ENCODE peak calls at places on chromosome 13, in eight cellular contexts. E is cardiac fibroblast, R is cardiac muscle cell, J is pancreas, F is brain microvascular endothelial cell, C is fibroblast of lung, D is breast epithelium, Q is lower leg skin. S is an unnamed sample.
A peak's percentile ranks its signal among the peaks of the same experiment; 100 is the strongest.

GRCh38 chr13:20073775-20074174 is 87.1 kb downstream of the GJA3 start:
- DNase-seq in E (no peak), R (no peak), J (no peak), F (no peak), C (no peak), D (no peak), Q (no peak), S (no peak)

GRCh38 chr13:93147946-93148345 is 78.7 kb upstream of the GPC6 start:
- DNase-seq in E (peak; percentile 10), R (no peak), J (no peak), F (no peak), C (peak; percentile 83), D (no peak), Q (no peak), S (no peak)

GRCh38 chr13:72290962-72291681 is 424.1 kb upstream of the DACH1 start:
- DNase-seq in E (peak; percentile 32), R (no peak), J (no peak), F (peak; percentile 58), C (peak; percentile 95), D (no peak), Q (no peak), S (peak; percentile 12)

GRCh38 chr13:27442071-27442647 is 8.2 kb downstream of the MTIF3 start:
- DNase-seq in E (no peak), R (no peak), J (no peak), F (no peak), C (no peak), D (no peak), Q (no peak), S (no peak)

GRCh38 chr13:25988655-25989054 is 63.2 kb downstream of the SHISA2 start:
- DNase-seq in E (no peak), R (no peak), J (no peak), F (peak; percentile 34), C (peak; percentile 56), D (no peak), Q (no peak), S (no peak)

GRCh38 chr13:98664924-98665637 is 87.4 kb downstream of the SLC15A1 start:
- DNase-seq in E (no peak), R (no peak), J (no peak), F (no peak), C (peak; percentile 59), D (no peak), Q (no peak), S (peak; percentile 3)

GRCh38 chr13:48560657-48561337 is 27.9 kb upstream of the RCBTB2 start:
- DNase-seq in E (no peak), R (no peak), J (no peak), F (no peak), C (no peak), D (no peak), Q (no peak), S (no peak)

GRCh38 chr13:28609936-28610335 is 49.0 kb upstream of the POMP start:
- DNase-seq in E (peak; percentile 20), R (no peak), J (no peak), F (peak; percentile 57), C (peak; percentile 48), D (no peak), Q (no peak), S (peak; percentile 34)

GRCh38 chr13:48501705-48502104 is 31.2 kb downstream of the RCBTB2 start:
- DNase-seq in E (no peak), R (no peak), J (no peak), F (no peak), C (peak; percentile 29), D (no peak), Q (no peak), S (no peak)

GRCh38 chr13:19985219-19985556 is 26.7 kb downstream of the ZMYM2 start:
- DNase-seq in E (no peak), R (no peak), J (no peak), F (no peak), C (no peak), D (no peak), Q (no peak), S (no peak)

GRCh38 chr13:67107973-67108372 is 122.2 kb downstream of the PCDH9 start:
- DNase-seq in E (no peak), R (no peak), J (no peak), F (no peak), C (no peak), D (no peak), Q (no peak), S (no peak)

GRCh38 chr13:33411312-33411711 is 125.8 kb upstream of the STARD13 start:
- DNase-seq in E (no peak), R (no peak), J (no peak), F (no peak), C (no peak), D (no peak), Q (no peak), S (no peak)

GRCh38 chr13:107124129-107124718 is 556.3 kb upstream of the ARGLU1 start:
- DNase-seq in E (peak; percentile 10), R (peak; percentile 38), J (no peak), F (no peak), C (peak; percentile 9), D (no peak), Q (no peak), S (peak; percentile 4)

GRCh38 chr13:112034846-112035245 is 32.1 kb upstream of the SOX1 start:
- DNase-seq in E (no peak), R (no peak), J (no peak), F (no peak), C (no peak), D (no peak), Q (no peak), S (no peak)

GRCh38 chr13:19967619-19968018 is 9.1 kb downstream of the ZMYM2 start:
- DNase-seq in E (no peak), R (no peak), J (no peak), F (no peak), C (no peak), D (no peak), Q (no peak), S (no peak)

GRCh38 chr13:110636053-110636475 is 20.7 kb downstream of the NAXD start:
- DNase-seq in E (no peak), R (no peak), J (peak; percentile 2), F (no peak), C (no peak), D (no peak), Q (no peak), S (no peak)

DNA sequence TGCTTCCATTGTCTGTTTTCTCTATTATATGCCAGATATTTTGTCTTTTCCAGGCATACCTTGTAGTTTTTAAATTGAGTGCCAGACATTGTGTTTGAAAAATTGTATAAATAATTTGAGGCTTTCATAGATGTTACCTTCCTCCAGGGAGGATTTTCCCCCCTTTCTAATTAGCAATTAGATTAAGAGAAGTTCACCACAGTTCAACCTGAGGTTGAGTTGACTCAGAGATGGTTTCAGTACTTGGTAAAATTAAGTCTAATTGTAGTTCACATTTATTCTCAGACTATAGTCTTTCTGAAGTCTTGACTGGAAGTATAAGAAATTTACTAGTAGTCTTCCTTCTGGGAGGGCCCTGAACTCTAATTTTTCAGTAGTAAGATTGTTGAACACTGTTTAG is 104.1 kb upstream of the SCEL start:
- DNase-seq in E (no peak), R (no peak), J (no peak), F (no peak), C (no peak), D (no peak), Q (no peak), S (no peak)
- H3K4me3 ChIP-seq in E (no peak overlapping the region), R (no peak overlapping the region), J (no peak overlapping the region), F (no peak overlapping the region), C (no peak overlapping the region), D (no peak overlapping the region), Q (no peak overlapping the region), S (no peak overlapping the region)

GRCh38 chr13:30107536-30108136 is 199.7 kb downstream of the KATNAL1 start:
- DNase-seq in E (no peak), R (no peak), J (no peak), F (no peak), C (no peak), D (no peak), Q (no peak), S (peak; percentile 70)

GRCh38 chr13:30108216-30108912 is 199.0 kb downstream of the KATNAL1 start:
- DNase-seq in E (no peak), R (no peak), J (no peak), F (no peak), C (no peak), D (no peak), Q (no peak), S (no peak)

GRCh38 chr13:30103161-30103858 is 204.0 kb downstream of the KATNAL1 start:
- DNase-seq in E (no peak), R (no peak), J (no peak), F (no peak), C (no peak), D (no peak), Q (no peak), S (no peak)

GRCh38 chr13:30107126-30107525 is 200.2 kb downstream of the KATNAL1 start:
- DNase-seq in E (no peak), R (no peak), J (no peak), F (no peak), C (no peak), D (no peak), Q (no peak), S (no peak)

GRCh38 chr13:30105381-30105780 is 202.0 kb downstream of the KATNAL1 start:
- DNase-seq in E (no peak), R (peak; percentile 53), J (no peak), F (no peak), C (no peak), D (no peak), Q (no peak), S (no peak)
- TF ChIP-seq CTCF in E (no peak), R (no peak), J (no peak), F (peak; percentile 35), C (no peak), D (no peak), Q (no peak), S (no peak)

DNA sequence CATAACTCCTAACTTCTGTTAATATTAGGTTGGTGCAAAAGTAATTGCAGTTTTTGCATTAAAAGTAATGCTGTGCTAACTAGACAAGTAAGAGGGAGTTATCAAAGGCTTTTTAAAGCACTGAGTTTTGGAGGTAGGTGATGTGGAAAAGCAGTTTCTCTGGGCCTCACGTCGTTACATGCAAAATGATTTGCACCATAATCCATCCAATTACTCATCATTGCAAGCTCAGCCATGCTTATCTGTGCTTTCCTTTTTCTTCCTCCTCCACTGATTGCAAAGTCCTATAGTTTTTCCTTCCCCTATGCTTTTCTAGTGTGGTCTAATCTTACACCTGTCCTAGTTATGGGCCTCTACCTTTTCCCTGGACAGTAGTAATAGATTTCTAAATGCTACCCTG is 35.4 kb upstream of the INTS6 start:
- DNase-seq in E (no peak), R (no peak), J (no peak), F (no peak), C (no peak), D (no peak), Q (no peak), S (no peak)
- H3K4me3 ChIP-seq in E (no peak overlapping the region), R (no peak overlapping the region), J (no peak overlapping the region), F (no peak overlapping the region), C (no peak overlapping the region), D (no peak overlapping the region), Q (no peak overlapping the region), S (no peak overlapping the region)

DNA sequence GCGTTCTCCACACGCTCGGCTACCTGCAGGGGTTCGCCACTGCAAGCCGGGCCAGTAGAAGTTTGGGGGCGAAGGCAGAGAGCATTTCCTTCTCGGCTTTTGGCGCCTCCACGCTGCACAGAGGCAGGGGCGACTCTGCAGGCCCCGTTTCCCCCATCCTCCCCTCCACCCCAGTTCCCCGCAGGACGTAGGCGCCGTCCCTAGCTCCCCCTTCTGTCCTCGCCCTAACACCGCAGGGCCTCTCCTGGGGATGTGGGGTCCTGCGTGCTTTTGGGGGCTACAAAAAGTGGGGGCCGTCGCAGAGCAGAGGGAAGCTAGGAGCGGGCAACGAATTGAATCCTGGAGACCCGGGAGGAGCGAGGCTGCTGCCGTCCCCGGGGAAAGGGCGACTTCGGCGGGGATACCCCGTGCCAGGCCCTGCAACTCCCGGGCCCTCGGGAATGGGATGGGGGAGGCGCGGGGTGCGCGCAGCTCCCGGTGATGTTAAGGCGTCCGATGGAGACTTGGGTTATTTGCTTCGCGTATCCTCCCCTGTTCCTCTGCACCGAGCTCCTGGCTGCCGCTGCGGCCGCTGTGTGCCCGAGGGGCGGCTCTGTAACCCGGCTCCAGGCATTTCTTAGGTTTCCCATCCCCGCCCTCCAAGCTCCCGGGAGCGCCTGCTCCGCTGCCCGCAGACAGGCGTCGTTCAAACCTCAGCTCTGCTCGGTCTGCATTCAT is 255.9 kb upstream of the SOX21 start:
- DNase-seq in E (peak; percentile 14), R (peak; percentile 71), J (no peak), F (no peak), C (peak; percentile 20), D (no peak), Q (no peak), S (no peak)
- TF ChIP-seq CTCF in E (no peak), R (no peak), J (no peak), F (peak; percentile 51), C (peak; percentile 9), D (no peak), Q (no peak), S (no peak)

S was measured in fibroblast of mammary gland.